ENCODE peak calls at places on chromosomes 2 and 18, in nine cellular contexts. One of them, this sample, is unnamed.

GRCh38 chr18:21309248-21309647 is 67.2 kb downstream of the GREB1L start:
- DNase-seq in suprapubic skin: no peak
- DNase-seq in stomach: no peak
- DNase-seq in H1: no peak
- DNase-seq in sigmoid colon: no peak
- DNase-seq in tibial nerve: no peak
- DNase-seq in transverse colon: no peak
- DNase-seq in HepG2: no peak
- DNase-seq in upper lobe of left lung: no peak
- DNase-seq in this sample: no peak

GRCh38 chr2:6216234-6216633 is 524.0 kb downstream of the SOX11 start:
- DNase-seq in tibial nerve: no peak
- DNase-seq in sigmoid colon: no peak
- DNase-seq in suprapubic skin: no peak
- DNase-seq in H1: no peak
- DNase-seq in transverse colon: no peak
- DNase-seq in upper lobe of left lung: no peak
- DNase-seq in stomach: no peak
- DNase-seq in HepG2: no peak
- DNase-seq in this sample: no peak

GRCh38 chr2:52934354-52934898 is 833.2 kb upstream of the CHAC2 start:
- DNase-seq in sigmoid colon: no peak
- DNase-seq in suprapubic skin: no peak
- DNase-seq in upper lobe of left lung: no peak
- DNase-seq in H1: no peak
- DNase-seq in stomach: no peak
- DNase-seq in HepG2: peak; percentile 2
- DNase-seq in transverse colon: no peak
- DNase-seq in tibial nerve: no peak
- DNase-seq in this sample: no peak

GRCh38 chr2:62215306-62216064 is 19.6 kb downstream of the B3GNT2 start:
- DNase-seq in H1: no peak
- DNase-seq in HepG2: no peak
- DNase-seq in suprapubic skin: no peak
- DNase-seq in stomach: peak; percentile 32
- DNase-seq in tibial nerve: no peak
- DNase-seq in sigmoid colon: no peak
- DNase-seq in upper lobe of left lung: no peak
- DNase-seq in transverse colon: peak; percentile 26
- DNase-seq in this sample: no peak

GRCh38 chr18:21598726-21599584 is 1.5 kb downstream of the ESCO1 start:
- DNase-seq in transverse colon: peak; percentile 28
- DNase-seq in stomach: no peak
- DNase-seq in upper lobe of left lung: no peak
- DNase-seq in HepG2: peak; percentile 71
- DNase-seq in suprapubic skin: no peak
- DNase-seq in H1: no peak
- DNase-seq in sigmoid colon: no peak
- DNase-seq in tibial nerve: no peak
- DNase-seq in this sample: no peak

GRCh38 chr2:3189076-3189591 is 188.5 kb downstream of the EIPR1 start:
- DNase-seq in sigmoid colon: no peak
- DNase-seq in H1: no peak
- DNase-seq in HepG2: no peak
- DNase-seq in tibial nerve: no peak
- DNase-seq in transverse colon: no peak
- DNase-seq in suprapubic skin: no peak
- DNase-seq in stomach: no peak
- DNase-seq in upper lobe of left lung: no peak
- DNase-seq in this sample: no peak

GRCh38 chr2:11344342-11344955 is at the start of gene ROCK2:
- DNase-seq in stomach: peak; percentile 86
- DNase-seq in suprapubic skin: peak; percentile 89
- DNase-seq in HepG2: peak; percentile 88
- DNase-seq in sigmoid colon: peak; percentile 93
- DNase-seq in H1: peak; percentile 43
- DNase-seq in upper lobe of left lung: peak; percentile 98
- DNase-seq in tibial nerve: peak; percentile 68
- DNase-seq in transverse colon: peak; percentile 90
- DNase-seq in this sample: peak; percentile 93

GRCh38 chr2:114274957-114275356 is 167.5 kb upstream of the DPP10 start:
- DNase-seq in HepG2: no peak
- DNase-seq in H1: no peak
- DNase-seq in sigmoid colon: no peak
- DNase-seq in tibial nerve: no peak
- DNase-seq in transverse colon: no peak
- DNase-seq in suprapubic skin: no peak
- DNase-seq in upper lobe of left lung: no peak
- DNase-seq in stomach: no peak
- DNase-seq in this sample: no peak

GRCh38 chr2:86274918-86275275 is 62.5 kb downstream of the REEP1 start:
- DNase-seq in suprapubic skin: no peak
- DNase-seq in sigmoid colon: peak; percentile 79
- DNase-seq in HepG2: no peak
- DNase-seq in transverse colon: peak; percentile 86
- DNase-seq in stomach: peak; percentile 89
- DNase-seq in upper lobe of left lung: no peak
- DNase-seq in tibial nerve: no peak
- DNase-seq in H1: no peak
- DNase-seq in this sample: no peak

GRCh38 chr2:6968319-6969100 is 51.3 kb downstream of the RNF144A start:
- DNase-seq in stomach: no peak
- DNase-seq in transverse colon: no peak
- DNase-seq in HepG2: peak; percentile 21
- DNase-seq in suprapubic skin: no peak
- DNase-seq in tibial nerve: no peak
- DNase-seq in H1: no peak
- DNase-seq in upper lobe of left lung: no peak
- DNase-seq in sigmoid colon: no peak
- DNase-seq in this sample: no peak

GRCh38 chr2:38277245-38278119 is 99.6 kb downstream of the ATL2 start:
- DNase-seq in stomach: no peak
- DNase-seq in sigmoid colon: no peak
- DNase-seq in H1: peak; percentile 31
- DNase-seq in transverse colon: no peak
- DNase-seq in tibial nerve: no peak
- DNase-seq in HepG2: peak; percentile 68
- DNase-seq in upper lobe of left lung: no peak
- DNase-seq in suprapubic skin: no peak
- DNase-seq in this sample: no peak

GRCh38 chr2:192155521-192156118 is 39.1 kb downstream of the TMEFF2 start:
- DNase-seq in upper lobe of left lung: no peak
- DNase-seq in tibial nerve: no peak
- DNase-seq in HepG2: no peak
- DNase-seq in H1: no peak
- DNase-seq in stomach: no peak
- DNase-seq in sigmoid colon: no peak
- DNase-seq in suprapubic skin: no peak
- DNase-seq in transverse colon: no peak
- DNase-seq in this sample: no peak

GRCh38 chr2:200435379-200435778 is 74.5 kb downstream of the KCTD18 start:
- DNase-seq in transverse colon: no peak
- DNase-seq in tibial nerve: no peak
- DNase-seq in suprapubic skin: no peak
- DNase-seq in stomach: no peak
- DNase-seq in sigmoid colon: no peak
- DNase-seq in upper lobe of left lung: no peak
- DNase-seq in H1: no peak
- DNase-seq in HepG2: no peak
- DNase-seq in this sample: no peak

DNA sequence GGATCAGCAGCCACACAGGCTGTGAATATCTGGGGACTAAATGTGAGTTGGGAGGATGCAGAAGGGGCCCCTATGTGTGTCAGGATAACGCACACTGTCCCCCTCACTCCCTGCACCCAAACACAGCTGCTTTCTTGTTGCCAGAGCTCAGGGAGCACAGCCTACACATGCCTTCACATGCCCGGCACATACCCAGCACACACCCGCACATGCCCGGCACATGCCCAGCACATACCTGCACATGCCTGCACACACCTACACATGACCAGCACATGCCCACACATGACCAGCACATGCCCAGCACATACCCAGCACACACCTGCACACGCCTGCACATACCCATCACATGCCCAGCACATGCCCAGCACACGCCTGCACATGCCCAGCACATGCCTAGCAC is 75.6 kb downstream of the TPO start:
- DNase-seq in suprapubic skin: peak; percentile 47
- DNase-seq in upper lobe of left lung: no peak
- DNase-seq in sigmoid colon: peak; percentile 18
- DNase-seq in H1: no peak
- DNase-seq in transverse colon: no peak
- DNase-seq in tibial nerve: no peak
- DNase-seq in HepG2: no peak
- DNase-seq in stomach: no peak
- DNase-seq in this sample: no peak
- TF ChIP-seq EP300 in suprapubic skin: no peak
- TF ChIP-seq EP300 in upper lobe of left lung: no peak
- TF ChIP-seq EP300 in sigmoid colon: no peak
- TF ChIP-seq EP300 in H1: no peak
- TF ChIP-seq EP300 in transverse colon: no peak
- TF ChIP-seq EP300 in tibial nerve: no peak
- TF ChIP-seq EP300 in HepG2: no peak
- TF ChIP-seq EP300 in stomach: no peak
- TF ChIP-seq EP300 in this sample: no peak

GRCh38 chr18:57373017-57373416 is 20.7 kb downstream of the ST8SIA3 start:
- DNase-seq in transverse colon: no peak
- DNase-seq in H1: no peak
- DNase-seq in upper lobe of left lung: no peak
- DNase-seq in HepG2: no peak
- DNase-seq in tibial nerve: no peak
- DNase-seq in stomach: no peak
- DNase-seq in sigmoid colon: no peak
- DNase-seq in suprapubic skin: no peak
- DNase-seq in this sample: no peak
- H3K27me3 ChIP-seq in transverse colon: peaks cover 6% of the 10 kb centered on the region
- H3K27me3 ChIP-seq in H1: no peaks in the 10 kb centered on the region
- H3K27me3 ChIP-seq in upper lobe of left lung: no peaks in the 10 kb centered on the region
- H3K27me3 ChIP-seq in HepG2: no peaks in the 10 kb centered on the region
- H3K27me3 ChIP-seq in tibial nerve: no peaks in the 10 kb centered on the region
- H3K27me3 ChIP-seq in stomach: no peaks in the 10 kb centered on the region
- H3K27me3 ChIP-seq in sigmoid colon: no peaks in the 10 kb centered on the region
- H3K27me3 ChIP-seq in suprapubic skin: peaks cover 9% of the 10 kb centered on the region
- H3K27me3 ChIP-seq in this sample: no peaks in the 10 kb centered on the region

GRCh38 chr18:57301573-57302230 is 50.7 kb upstream of the ST8SIA3 start:
- DNase-seq in stomach: no peak
- DNase-seq in H1: no peak
- DNase-seq in transverse colon: no peak
- DNase-seq in HepG2: no peak
- DNase-seq in tibial nerve: no peak
- DNase-seq in sigmoid colon: no peak
- DNase-seq in upper lobe of left lung: peak; percentile 5
- DNase-seq in suprapubic skin: no peak
- DNase-seq in this sample: no peak
- TF ChIP-seq EP300 in stomach: no peak
- TF ChIP-seq EP300 in H1: no peak
- TF ChIP-seq EP300 in transverse colon: no peak
- TF ChIP-seq EP300 in HepG2: no peak
- TF ChIP-seq EP300 in tibial nerve: no peak
- TF ChIP-seq EP300 in sigmoid colon: no peak
- TF ChIP-seq EP300 in upper lobe of left lung: no peak
- TF ChIP-seq EP300 in suprapubic skin: no peak
- TF ChIP-seq EP300 in this sample: no peak

GRCh38 chr2:101630224-101630949 is 67.1 kb upstream of the MAP4K4 start:
- DNase-seq in tibial nerve: no peak
- DNase-seq in HepG2: peak; percentile 21
- DNase-seq in suprapubic skin: no peak
- DNase-seq in upper lobe of left lung: no peak
- DNase-seq in transverse colon: peak; percentile 17
- DNase-seq in stomach: peak; percentile 91
- DNase-seq in sigmoid colon: no peak
- DNase-seq in H1: no peak
- DNase-seq in this sample: no peak
- H3K27me3 ChIP-seq in tibial nerve: no peaks in the 10 kb centered on the region
- H3K27me3 ChIP-seq in HepG2: no peaks in the 10 kb centered on the region
- H3K27me3 ChIP-seq in suprapubic skin: no peaks in the 10 kb centered on the region
- H3K27me3 ChIP-seq in upper lobe of left lung: no peaks in the 10 kb centered on the region
- H3K27me3 ChIP-seq in transverse colon: no peaks in the 10 kb centered on the region
- H3K27me3 ChIP-seq in stomach: no peaks in the 10 kb centered on the region
- H3K27me3 ChIP-seq in sigmoid colon: no peaks in the 10 kb centered on the region
- H3K27me3 ChIP-seq in H1: no peaks in the 10 kb centered on the region
- H3K27me3 ChIP-seq in this sample: no peaks in the 10 kb centered on the region

GRCh38 chr2:234268314-234268713 is 217.8 kb downstream of the SPP2 start:
- DNase-seq in upper lobe of left lung: no peak
- DNase-seq in transverse colon: no peak
- DNase-seq in H1: no peak
- DNase-seq in stomach: no peak
- DNase-seq in HepG2: no peak
- DNase-seq in tibial nerve: no peak
- DNase-seq in suprapubic skin: no peak
- DNase-seq in sigmoid colon: no peak
- DNase-seq in this sample: no peak

GRCh38 chr2:234271342-234271741 is 220.8 kb downstream of the SPP2 start:
- DNase-seq in tibial nerve: no peak
- DNase-seq in stomach: no peak
- DNase-seq in H1: no peak
- DNase-seq in HepG2: no peak
- DNase-seq in suprapubic skin: no peak
- DNase-seq in sigmoid colon: no peak
- DNase-seq in upper lobe of left lung: no peak
- DNase-seq in transverse colon: no peak
- DNase-seq in this sample: no peak

GRCh38 chr2:234269769-234270204 is 219.3 kb downstream of the SPP2 start:
- DNase-seq in upper lobe of left lung: no peak
- DNase-seq in stomach: no peak
- DNase-seq in HepG2: no peak
- DNase-seq in suprapubic skin: no peak
- DNase-seq in transverse colon: peak; percentile 44
- DNase-seq in H1: no peak
- DNase-seq in tibial nerve: no peak
- DNase-seq in sigmoid colon: no peak
- DNase-seq in this sample: no peak

GRCh38 chr2:234267534-234267933 is 217.0 kb downstream of the SPP2 start:
- DNase-seq in HepG2: no peak
- DNase-seq in transverse colon: no peak
- DNase-seq in stomach: no peak
- DNase-seq in upper lobe of left lung: no peak
- DNase-seq in tibial nerve: no peak
- DNase-seq in H1: no peak
- DNase-seq in sigmoid colon: no peak
- DNase-seq in suprapubic skin: no peak
- DNase-seq in this sample: no peak

GRCh38 chr2:234266952-234267351 is 216.4 kb downstream of the SPP2 start:
- DNase-seq in upper lobe of left lung: no peak
- DNase-seq in H1: no peak
- DNase-seq in transverse colon: no peak
- DNase-seq in HepG2: no peak
- DNase-seq in stomach: no peak
- DNase-seq in suprapubic skin: no peak
- DNase-seq in sigmoid colon: no peak
- DNase-seq in tibial nerve: no peak
- DNase-seq in this sample: no peak
- TF ChIP-seq EP300 in upper lobe of left lung: no peak
- TF ChIP-seq EP300 in H1: no peak
- TF ChIP-seq EP300 in transverse colon: no peak
- TF ChIP-seq EP300 in HepG2: no peak
- TF ChIP-seq EP300 in stomach: no peak
- TF ChIP-seq EP300 in suprapubic skin: no peak
- TF ChIP-seq EP300 in sigmoid colon: no peak
- TF ChIP-seq EP300 in tibial nerve: no peak
- TF ChIP-seq EP300 in this sample: no peak

This sample was measured in ovary.